ENCODE peak calls at places on chromosomes 7 and 10, in ten cellular contexts. T is GM06990, V is HepG2, L is fibroblast of villous mesenchyme, Y is stomach, B is A549, U is GM12865, A is kidney epithelial cell, M is brain microvascular endothelial cell, O is lung. D is an unnamed sample.

GRCh38 chr10:113027230-113027573 is 77.2 kb downstream of the TCF7L2 start:
- DNase-seq in Y (no peak), U (no peak), M (no peak), O (no peak), A (no peak), T (no peak), V (no peak), L (no peak), B (no peak), D (no peak)

GRCh38 chr10:124005991-124006392 is 87.4 kb downstream of the CHST15 start:
- DNase-seq in A (no peak), T (no peak), M (peak; percentile 52), O (no peak), Y (peak; percentile 9), B (no peak), L (peak; percentile 5), U (no peak), V (no peak), D (no peak)

GRCh38 chr10:4221315-4221714 is 436.3 kb upstream of the KLF6 start:
- DNase-seq in A (no peak), L (no peak), T (no peak), Y (no peak), V (no peak), B (no peak), U (peak; percentile 15), M (no peak), O (no peak), D (no peak)

GRCh38 chr7:12927635-12928434 is 240.4 kb downstream of the ARL4A start:
- DNase-seq in Y (no peak), A (no peak), B (no peak), L (no peak), V (no peak), M (no peak), O (no peak), U (no peak), T (no peak), D (no peak)

GRCh38 chr10:35375091-35375765 is 38.9 kb downstream of the CCNY start:
- DNase-seq in O (no peak), T (no peak), M (no peak), A (no peak), U (no peak), B (no peak), V (no peak), L (peak; percentile 14), Y (no peak), D (no peak)

GRCh38 chr10:33005322-33006282 is 47.6 kb upstream of the ITGB1 start:
- DNase-seq in T (no peak), B (peak; percentile 97), V (peak; percentile 59), L (peak; percentile 96), Y (peak; percentile 77), A (peak; percentile 96), U (peak; percentile 44), M (peak; percentile 96), O (peak; percentile 83), D (peak; percentile 88)

GRCh38 chr10:97818572-97818971 is 31.1 kb upstream of the GOLGA7B start:
- DNase-seq in V (no peak), U (no peak), O (no peak), B (no peak), A (no peak), Y (no peak), L (no peak), M (no peak), T (no peak), D (no peak)

GRCh38 chr7:106660862-106661720 is at the start of gene CCDC71L:
- DNase-seq in B (peak; percentile 93), A (peak; percentile 75), O (peak; percentile 95), L (peak; percentile 87), V (no peak), U (peak; percentile 96), M (peak; percentile 95), Y (peak; percentile 95), T (peak; percentile 94), D (peak; percentile 90)

GRCh38 chr10:58781873-58782488 is 269.3 kb downstream of the BICC1 start:
- DNase-seq in L (peak; percentile 57), O (no peak), V (peak; percentile 42), T (no peak), A (no peak), M (peak; percentile 43), U (peak; percentile 40), B (peak; percentile 54), Y (no peak), D (peak; percentile 78)

DNA sequence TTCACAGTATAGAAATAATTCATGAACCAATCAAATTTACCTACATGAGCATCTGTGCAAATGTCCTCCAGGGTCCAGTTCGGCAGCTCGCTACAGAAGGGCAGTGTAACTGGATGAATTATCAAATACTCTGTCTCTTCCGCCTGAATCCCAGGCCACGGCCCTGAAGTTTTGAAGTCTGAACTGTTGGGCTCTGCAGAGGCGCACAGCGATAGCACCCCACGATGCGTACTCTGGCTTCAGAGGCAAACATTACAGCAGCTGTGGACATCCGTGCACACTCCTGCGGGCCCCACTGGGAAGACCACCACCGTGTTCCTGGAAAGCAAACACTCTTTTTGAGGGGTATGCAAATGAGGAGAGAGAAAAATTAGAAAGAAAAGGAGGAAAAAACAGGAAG is 259.8 kb upstream of the TCERG1L start:
- DNase-seq in V (no peak), O (no peak), L (no peak), Y (peak; percentile 1), A (no peak), B (no peak), U (no peak), T (no peak), M (no peak), D (no peak)
- H3K4me3 ChIP-seq in V (no peak overlapping the region), O (no peak overlapping the region), L (no peak overlapping the region), Y (no peak overlapping the region), A (no peak overlapping the region), B (no peak overlapping the region), U (no peak overlapping the region), T (no peak overlapping the region), M (no peak overlapping the region), D (no peak overlapping the region)

DNA sequence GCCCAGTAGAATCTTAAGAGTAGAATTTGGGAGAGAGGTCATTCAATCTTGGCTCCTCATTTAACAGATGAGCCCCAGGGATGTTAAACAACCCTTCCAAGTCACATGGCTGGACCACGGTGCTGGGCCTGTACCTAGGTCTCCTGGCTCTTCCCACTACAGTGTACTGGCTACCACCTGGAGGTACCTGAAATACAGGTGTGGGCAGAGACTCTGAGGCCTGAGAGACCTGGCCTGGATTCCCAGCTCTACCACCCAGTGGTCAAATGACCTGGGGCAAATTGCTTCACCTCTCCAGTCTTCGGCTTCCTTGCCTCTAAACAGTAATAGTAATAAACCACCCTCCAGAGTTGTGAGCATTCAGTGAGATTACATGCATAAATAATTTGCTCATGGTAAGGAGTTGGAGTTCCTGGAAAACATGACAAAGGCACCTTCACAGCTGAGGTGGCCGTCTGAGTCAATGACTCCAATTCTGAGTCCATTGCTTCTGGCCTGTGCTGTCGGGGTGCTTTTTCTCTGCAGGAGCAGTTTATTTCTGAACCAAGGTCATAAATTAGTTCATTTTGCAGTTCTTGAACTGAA is 2.8 kb downstream of the GOT1 start:
- DNase-seq in B (no peak), L (no peak), M (no peak), U (no peak), O (no peak), V (no peak), Y (no peak), T (no peak), A (no peak), D (no peak)
- H3K4me3 ChIP-seq in B (no peak overlapping the region), L (no peak overlapping the region), M (no peak overlapping the region), U (no peak overlapping the region), O (no peak overlapping the region), V (no peak overlapping the region), Y (no peak overlapping the region), T (no peak overlapping the region), A (no peak overlapping the region), D (no peak overlapping the region)

DNA sequence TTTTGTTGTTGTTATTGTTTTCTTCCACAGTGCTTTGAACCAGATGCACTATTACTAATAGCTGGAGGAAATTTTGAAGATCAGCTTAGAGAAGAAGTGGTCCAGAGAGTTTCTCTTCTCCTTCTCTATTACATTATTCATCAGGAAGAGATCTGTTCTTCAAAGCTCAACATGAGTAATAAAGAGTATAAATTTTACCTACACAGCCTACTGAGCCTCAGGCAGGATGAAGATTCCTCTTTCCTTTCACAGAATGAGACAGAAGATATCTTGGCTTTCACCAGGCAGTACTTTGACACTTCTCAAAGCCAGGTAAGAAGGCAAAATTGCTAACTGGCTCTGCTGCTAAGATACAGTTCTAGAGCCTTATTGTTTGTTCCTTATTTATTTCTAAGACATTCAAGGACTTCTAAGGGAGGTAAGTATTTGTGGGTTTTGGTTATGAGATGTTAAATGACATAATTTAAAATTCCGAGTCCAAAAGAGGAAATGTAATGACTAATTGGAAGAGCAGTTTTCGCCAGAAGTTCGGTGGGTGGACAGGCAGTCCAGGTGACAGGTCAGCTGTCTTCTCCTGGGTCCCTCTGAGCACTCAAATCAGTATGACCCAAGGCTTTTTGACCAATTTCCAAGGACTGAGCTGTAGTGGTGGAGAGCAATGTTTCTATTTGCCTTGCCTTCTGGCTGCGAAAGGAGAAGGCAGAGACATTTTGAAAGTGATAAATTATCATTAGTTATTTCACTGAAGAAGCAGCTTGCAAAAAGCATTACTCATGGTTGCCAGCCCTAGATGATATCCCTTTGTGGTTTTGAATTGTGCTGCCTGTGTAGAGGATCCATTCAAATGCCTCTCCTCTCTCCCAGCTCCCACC is 10.1 kb downstream of the SLC39A12 start:
- DNase-seq in M (peak; percentile 33), A (no peak), L (peak; percentile 3), O (no peak), B (no peak), U (no peak), Y (no peak), T (peak; percentile 20), V (no peak), D (no peak)
- H3K4me3 ChIP-seq in M (no peak overlapping the region), A (no peak overlapping the region), L (no peak overlapping the region), O (no peak overlapping the region), B (no peak overlapping the region), U (no peak overlapping the region), Y (no peak overlapping the region), T (no peak overlapping the region), V (no peak overlapping the region), D (no peak overlapping the region)

DNA sequence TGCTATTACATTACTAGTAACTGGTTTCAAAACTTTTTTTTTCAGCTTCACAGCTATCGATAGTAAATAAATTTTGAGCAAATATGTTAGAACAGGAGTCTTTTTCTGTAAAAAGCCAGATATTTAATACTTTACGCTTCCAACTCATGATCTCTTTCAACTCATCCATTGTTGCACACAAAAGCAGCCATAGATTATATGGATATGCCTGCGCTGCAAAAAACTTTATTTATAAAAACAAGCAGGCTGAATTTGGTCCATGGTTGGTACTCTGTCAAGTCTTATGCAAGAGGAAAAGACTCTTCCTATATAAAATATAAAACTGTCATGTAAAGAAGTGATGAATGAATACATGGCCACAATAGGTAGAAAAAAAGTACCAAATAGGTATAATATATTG is 31.1 kb downstream of the WASL start:
- DNase-seq in B (no peak), U (no peak), Y (no peak), T (no peak), M (no peak), O (no peak), V (no peak), A (no peak), L (no peak), D (no peak)
- H3K4me3 ChIP-seq in B (no peak overlapping the region), U (no peak overlapping the region), Y (no peak overlapping the region), T (no peak overlapping the region), M (no peak overlapping the region), O (no peak overlapping the region), V (no peak overlapping the region), A (no peak overlapping the region), L (no peak overlapping the region), D (no peak overlapping the region)